ENCODE peak calls at places on chromosome 10, in seven cellular contexts. One of them, this sample, is unnamed. For H3K36me3, the result is how much of the 10 kb centered on the place peaks cover.

GRCh38 chr10:108597031-108597430 is 1326.3 kb downstream of the XPNPEP1 start:
- DNase-seq in lung: no peak
- DNase-seq in tibial artery: no peak
- DNase-seq in BJ: peak
- DNase-seq in cardiac muscle cell: no peak
- DNase-seq in mucosa of descending colon: no peak
- DNase-seq in Karpas-422: no peak
- DNase-seq in this sample: no peak

GRCh38 chr10:79295593-79295992 is 51.7 kb upstream of the PPIF start:
- DNase-seq in lung: peak
- DNase-seq in mucosa of descending colon: no peak
- DNase-seq in BJ: no peak
- DNase-seq in cardiac muscle cell: no peak
- DNase-seq in tibial artery: no peak
- DNase-seq in Karpas-422: no peak
- DNase-seq in this sample: no peak

GRCh38 chr10:28432210-28432676 is 100.7 kb upstream of the WAC start:
- DNase-seq in tibial artery: peak
- DNase-seq in lung: peak
- DNase-seq in Karpas-422: peak
- DNase-seq in BJ: peak
- DNase-seq in mucosa of descending colon: no peak
- DNase-seq in cardiac muscle cell: peak
- DNase-seq in this sample: peak

GRCh38 chr10:83995932-83996331 is 143.4 kb upstream of the GHITM start:
- DNase-seq in mucosa of descending colon: no peak
- DNase-seq in Karpas-422: no peak
- DNase-seq in cardiac muscle cell: no peak
- DNase-seq in BJ: no peak
- DNase-seq in tibial artery: no peak
- DNase-seq in lung: no peak
- DNase-seq in this sample: no peak

GRCh38 chr10:17120711-17121110 is 8.9 kb downstream of the CUBN start:
- DNase-seq in tibial artery: no peak
- DNase-seq in lung: no peak
- DNase-seq in mucosa of descending colon: no peak
- DNase-seq in cardiac muscle cell: no peak
- DNase-seq in Karpas-422: no peak
- DNase-seq in BJ: no peak
- DNase-seq in this sample: no peak

GRCh38 chr10:62377026-62377415 is 2.9 kb downstream of the ZNF365 start:
- DNase-seq in lung: no peak
- DNase-seq in BJ: no peak
- DNase-seq in mucosa of descending colon: no peak
- DNase-seq in Karpas-422: no peak
- DNase-seq in cardiac muscle cell: no peak
- DNase-seq in tibial artery: no peak
- DNase-seq in this sample: no peak

GRCh38 chr10:46230615-46231014 is 56.2 kb upstream of the ANTXRL start:
- DNase-seq in BJ: no peak
- DNase-seq in mucosa of descending colon: no peak
- DNase-seq in Karpas-422: no peak
- DNase-seq in cardiac muscle cell: no peak
- DNase-seq in lung: no peak
- DNase-seq in tibial artery: no peak
- DNase-seq in this sample: no peak

GRCh38 chr10:109114578-109114977 is 808.7 kb downstream of the XPNPEP1 start:
- DNase-seq in tibial artery: no peak
- DNase-seq in mucosa of descending colon: no peak
- DNase-seq in lung: no peak
- DNase-seq in BJ: peak
- DNase-seq in Karpas-422: no peak
- DNase-seq in cardiac muscle cell: no peak
- DNase-seq in this sample: no peak

GRCh38 chr10:29648983-29649268 is 14.2 kb upstream of the SVIL start:
- DNase-seq in Karpas-422: no peak
- DNase-seq in cardiac muscle cell: no peak
- DNase-seq in lung: no peak
- DNase-seq in mucosa of descending colon: no peak
- DNase-seq in BJ: no peak
- DNase-seq in tibial artery: no peak
- DNase-seq in this sample: peak

GRCh38 chr10:46538723-46539426 is 17.6 kb downstream of the GPRIN2 start:
- DNase-seq in lung: no peak
- DNase-seq in BJ: no peak
- DNase-seq in mucosa of descending colon: no peak
- DNase-seq in Karpas-422: no peak
- DNase-seq in cardiac muscle cell: no peak
- DNase-seq in tibial artery: no peak
- DNase-seq in this sample: no peak

GRCh38 chr10:55820071-55820470 is 541.0 kb downstream of the ZWINT start:
- DNase-seq in lung: no peak
- DNase-seq in Karpas-422: no peak
- DNase-seq in BJ: no peak
- DNase-seq in mucosa of descending colon: no peak
- DNase-seq in cardiac muscle cell: no peak
- DNase-seq in tibial artery: no peak
- DNase-seq in this sample: no peak

GRCh38 chr10:119030421-119031250 is 1.1 kb downstream of the NANOS1 start:
- DNase-seq in tibial artery: peak
- DNase-seq in mucosa of descending colon: peak
- DNase-seq in BJ: no peak
- DNase-seq in lung: peak
- DNase-seq in cardiac muscle cell: peak
- DNase-seq in Karpas-422: peak
- DNase-seq in this sample: peak

GRCh38 chr10:51035344-51035743 is 38.9 kb upstream of the PRKG1 start:
- DNase-seq in BJ: no peak
- DNase-seq in tibial artery: no peak
- DNase-seq in cardiac muscle cell: no peak
- DNase-seq in Karpas-422: no peak
- DNase-seq in lung: peak
- DNase-seq in mucosa of descending colon: no peak
- DNase-seq in this sample: no peak

GRCh38 chr10:99917963-99918825 is 91.6 kb downstream of the DNMBP start:
- DNase-seq in BJ: peak
- DNase-seq in Karpas-422: peak
- DNase-seq in lung: peak
- DNase-seq in tibial artery: no peak
- DNase-seq in mucosa of descending colon: peak
- DNase-seq in cardiac muscle cell: peak
- DNase-seq in this sample: peak

GRCh38 chr10:99920486-99920885 is 89.3 kb downstream of the DNMBP start:
- DNase-seq in mucosa of descending colon: no peak
- DNase-seq in cardiac muscle cell: no peak
- DNase-seq in Karpas-422: no peak
- DNase-seq in BJ: no peak
- DNase-seq in tibial artery: no peak
- DNase-seq in lung: no peak
- DNase-seq in this sample: peak

GRCh38 chr10:99921948-99922347 is 87.8 kb downstream of the DNMBP start:
- DNase-seq in mucosa of descending colon: no peak
- DNase-seq in Karpas-422: no peak
- DNase-seq in cardiac muscle cell: no peak
- DNase-seq in tibial artery: no peak
- DNase-seq in BJ: no peak
- DNase-seq in lung: no peak
- DNase-seq in this sample: peak

GRCh38 chr10:99924451-99924850 is 85.3 kb downstream of the DNMBP start:
- DNase-seq in BJ: no peak
- DNase-seq in tibial artery: no peak
- DNase-seq in Karpas-422: no peak
- DNase-seq in mucosa of descending colon: no peak
- DNase-seq in lung: no peak
- DNase-seq in cardiac muscle cell: no peak
- DNase-seq in this sample: no peak

GRCh38 chr10:99920901-99921300 is 88.8 kb downstream of the DNMBP start:
- DNase-seq in cardiac muscle cell: no peak
- DNase-seq in tibial artery: no peak
- DNase-seq in BJ: no peak
- DNase-seq in mucosa of descending colon: no peak
- DNase-seq in Karpas-422: no peak
- DNase-seq in lung: no peak
- DNase-seq in this sample: no peak
- H3K36me3 ChIP-seq in cardiac muscle cell: under half
- H3K36me3 ChIP-seq in tibial artery: under half
- H3K36me3 ChIP-seq in BJ: under half
- H3K36me3 ChIP-seq in mucosa of descending colon: under half
- H3K36me3 ChIP-seq in Karpas-422: under half
- H3K36me3 ChIP-seq in lung: under half
- H3K36me3 ChIP-seq in this sample: under half

GRCh38 chr10:70920519-70920918 is 32.2 kb upstream of the PCBD1 start:
- DNase-seq in tibial artery: no peak
- DNase-seq in BJ: no peak
- DNase-seq in lung: peak
- DNase-seq in Karpas-422: no peak
- DNase-seq in cardiac muscle cell: no peak
- DNase-seq in mucosa of descending colon: peak
- DNase-seq in this sample: peak
- H3K36me3 ChIP-seq in tibial artery: under half
- H3K36me3 ChIP-seq in BJ: under half
- H3K36me3 ChIP-seq in lung: under half
- H3K36me3 ChIP-seq in Karpas-422: under half
- H3K36me3 ChIP-seq in cardiac muscle cell: under half
- H3K36me3 ChIP-seq in mucosa of descending colon: under half
- H3K36me3 ChIP-seq in this sample: under half

DNA sequence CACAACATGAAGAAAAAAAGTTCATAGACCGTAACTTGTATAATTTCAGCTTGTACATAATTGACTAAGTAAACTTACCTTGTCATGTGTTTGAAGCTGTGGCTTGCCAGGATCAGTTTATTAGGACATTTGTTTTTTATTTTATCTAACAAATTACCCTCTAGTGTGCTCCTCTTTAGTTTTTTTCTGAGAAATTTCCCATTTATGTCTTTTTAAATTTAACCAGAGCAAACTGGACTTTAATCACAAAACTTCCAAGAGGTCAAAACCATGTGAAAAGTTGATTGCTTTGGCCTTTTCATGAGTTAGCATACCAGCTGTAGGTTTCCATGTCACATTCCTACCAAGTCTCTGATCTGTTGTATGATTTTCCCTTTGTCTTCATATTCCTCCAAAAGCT is 42.5 kb downstream of the ZRANB1 start:
- DNase-seq in Karpas-422: no peak
- DNase-seq in mucosa of descending colon: no peak
- DNase-seq in tibial artery: no peak
- DNase-seq in BJ: no peak
- DNase-seq in lung: no peak
- DNase-seq in cardiac muscle cell: no peak
- DNase-seq in this sample: no peak
- H3K36me3 ChIP-seq in Karpas-422: under half
- H3K36me3 ChIP-seq in mucosa of descending colon: under half
- H3K36me3 ChIP-seq in tibial artery: under half
- H3K36me3 ChIP-seq in BJ: under half
- H3K36me3 ChIP-seq in lung: under half
- H3K36me3 ChIP-seq in cardiac muscle cell: half or more
- H3K36me3 ChIP-seq in this sample: under half

GRCh38 chr10:125124114-125124486 is 36.3 kb downstream of the CTBP2 start:
- DNase-seq in mucosa of descending colon: no peak
- DNase-seq in Karpas-422: no peak
- DNase-seq in tibial artery: no peak
- DNase-seq in lung: no peak
- DNase-seq in cardiac muscle cell: no peak
- DNase-seq in BJ: no peak
- DNase-seq in this sample: no peak

GRCh38 chr10:125127986-125128385 is 32.4 kb downstream of the CTBP2 start:
- DNase-seq in cardiac muscle cell: no peak
- DNase-seq in Karpas-422: no peak
- DNase-seq in BJ: no peak
- DNase-seq in tibial artery: no peak
- DNase-seq in mucosa of descending colon: no peak
- DNase-seq in lung: no peak
- DNase-seq in this sample: no peak

GRCh38 chr10:125124907-125125306 is 35.5 kb downstream of the CTBP2 start:
- DNase-seq in Karpas-422: no peak
- DNase-seq in lung: no peak
- DNase-seq in mucosa of descending colon: no peak
- DNase-seq in cardiac muscle cell: no peak
- DNase-seq in tibial artery: peak
- DNase-seq in BJ: no peak
- DNase-seq in this sample: no peak

GRCh38 chr10:125127110-125127509 is 33.3 kb downstream of the CTBP2 start:
- DNase-seq in tibial artery: no peak
- DNase-seq in cardiac muscle cell: no peak
- DNase-seq in mucosa of descending colon: no peak
- DNase-seq in lung: no peak
- DNase-seq in BJ: no peak
- DNase-seq in Karpas-422: no peak
- DNase-seq in this sample: no peak

DNA sequence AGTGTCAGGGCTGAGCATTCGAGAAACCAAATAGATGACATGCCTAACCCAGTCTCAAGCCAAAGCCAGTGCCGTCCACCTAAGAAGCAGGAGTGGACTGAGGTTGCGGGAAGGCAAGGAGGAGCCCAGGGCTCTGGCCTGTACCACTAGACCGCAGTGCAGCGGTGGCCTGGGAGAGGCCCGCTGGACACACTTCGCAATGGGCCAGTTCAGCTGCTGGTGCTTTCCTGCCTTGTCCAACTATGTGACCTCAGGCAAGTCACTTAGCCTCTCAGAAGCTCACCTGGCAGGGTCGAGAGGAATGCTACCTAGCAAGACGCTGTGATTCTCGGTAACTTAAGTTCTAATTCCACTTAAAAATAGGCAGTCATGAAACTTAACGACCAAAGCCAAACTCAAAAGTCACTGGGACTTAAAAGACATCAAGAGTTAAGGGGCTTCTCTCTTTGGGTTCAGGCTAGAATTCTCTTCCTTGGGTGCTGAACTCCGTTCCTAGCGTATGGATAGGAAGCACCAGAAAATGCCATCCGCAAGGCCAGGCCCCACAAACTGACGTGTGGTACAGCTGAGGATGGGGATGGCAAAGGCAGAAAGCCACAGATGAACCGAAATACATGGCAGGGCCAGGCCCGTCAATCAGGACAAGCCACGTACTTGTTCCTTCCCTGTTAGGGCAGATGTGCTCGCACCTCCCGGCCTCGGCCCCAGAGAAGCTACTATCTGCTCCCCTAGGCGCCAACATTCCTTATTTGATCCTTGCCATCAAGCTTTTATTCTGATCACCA is 34.2 kb downstream of the CTBP2 start:
- DNase-seq in BJ: no peak
- DNase-seq in tibial artery: no peak
- DNase-seq in mucosa of descending colon: no peak
- DNase-seq in lung: no peak
- DNase-seq in Karpas-422: no peak
- DNase-seq in cardiac muscle cell: no peak
- DNase-seq in this sample: no peak
- H3K36me3 ChIP-seq in BJ: under half
- H3K36me3 ChIP-seq in tibial artery: under half
- H3K36me3 ChIP-seq in mucosa of descending colon: under half
- H3K36me3 ChIP-seq in lung: under half
- H3K36me3 ChIP-seq in Karpas-422: under half
- H3K36me3 ChIP-seq in cardiac muscle cell: under half
- H3K36me3 ChIP-seq in this sample: under half

This sample was measured in colonic mucosa.